ENCODE peak calls at places on chromosomes 3 and 15, in seven cellular contexts. C is breast epithelium, W is body of pancreas, X is heart right ventricle, V is cardiac muscle cell, J is fibroblast of lung, K is adrenal gland. D is an unnamed sample. For H3K9me3, the result is how much of the 10 kb centered on the place peaks cover.

GRCh38 chr3:123100192-123100776 is 33.5 kb downstream of the PDIA5 start:
- DNase-seq in C (no peak), W (no peak), X (no peak), V (no peak), J (no peak), K (no peak), D (no peak)

GRCh38 chr15:101651753-101652097 is 456 bp downstream of the TM2D3 start:
- DNase-seq in C (peak), W (peak), X (no peak), V (no peak), J (peak), K (peak), D (no peak)

GRCh38 chr3:119310052-119310451 is 15.9 kb downstream of the ARHGAP31 start:
- DNase-seq in C (no peak), W (no peak), X (no peak), V (peak), J (peak), K (no peak), D (no peak)

GRCh38 chr3:141913150-141913811 is 36.8 kb downstream of the ATP1B3 start:
- DNase-seq in C (no peak), W (no peak), X (no peak), V (peak), J (peak), K (peak), D (peak)

GRCh38 chr3:15796771-15797599 is 794 bp downstream of the ANKRD28 start:
- DNase-seq in C (no peak), W (peak), X (no peak), V (peak), J (peak), K (peak), D (no peak)

GRCh38 chr3:51401639-51402166 is 10.6 kb downstream of the RBM15B start:
- DNase-seq in C (no peak), W (no peak), X (no peak), V (no peak), J (no peak), K (no peak), D (no peak)

GRCh38 chr15:25717116-25717755 is 145.9 kb downstream of the ATP10A start:
- DNase-seq in C (no peak), W (no peak), X (no peak), V (peak), J (peak), K (no peak), D (no peak)

GRCh38 chr3:107752202-107752990 is 229.6 kb downstream of the BBX start:
- DNase-seq in C (no peak), W (peak), X (no peak), V (peak), J (peak), K (no peak), D (no peak)

GRCh38 chr3:188729422-188729821 is 442.3 kb upstream of the TPRG1 start:
- DNase-seq in C (no peak), W (no peak), X (no peak), V (no peak), J (no peak), K (no peak), D (no peak)

GRCh38 chr3:68958932-68959331 is 26.6 kb upstream of the TAFA4 start:
- DNase-seq in C (no peak), W (no peak), X (no peak), V (no peak), J (no peak), K (no peak), D (no peak)

GRCh38 chr3:49283997-49284396 is 7.0 kb upstream of the C3orf62 start:
- DNase-seq in C (no peak), W (no peak), X (no peak), V (no peak), J (no peak), K (no peak), D (no peak)

GRCh38 chr3:45751537-45752242 is 44.6 kb downstream of the SLC6A20 start:
- DNase-seq in C (no peak), W (no peak), X (no peak), V (no peak), J (no peak), K (no peak), D (no peak)

GRCh38 chr3:17761563-17761962 is 19.1 kb upstream of the TBC1D5 start:
- DNase-seq in C (no peak), W (no peak), X (no peak), V (no peak), J (no peak), K (no peak), D (no peak)

GRCh38 chr3:37768107-37768809 is 93.4 kb upstream of the CTDSPL start:
- DNase-seq in C (no peak), W (peak), X (no peak), V (peak), J (no peak), K (no peak), D (no peak)

GRCh38 chr3:127064391-127065137 is 81.6 kb downstream of the PLXNA1 start:
- DNase-seq in C (no peak), W (no peak), X (no peak), V (peak), J (peak), K (no peak), D (no peak)

GRCh38 chr3:114668099-114668498 is 374.3 kb downstream of the TIGIT start:
- DNase-seq in C (no peak), W (no peak), X (no peak), V (no peak), J (no peak), K (no peak), D (no peak)

GRCh38 chr3:141782386-141782932 is 19.3 kb downstream of the GRK7 start:
- DNase-seq in C (no peak), W (no peak), X (no peak), V (peak), J (no peak), K (no peak), D (no peak)

GRCh38 chr15:66291816-66292215 is 1.6 kb upstream of the DIS3L start:
- DNase-seq in C (no peak), W (no peak), X (no peak), V (no peak), J (no peak), K (no peak), D (no peak)

GRCh38 chr3:119627461-119627860 is 29.8 kb downstream of the PLA1A start:
- DNase-seq in C (no peak), W (no peak), X (no peak), V (peak), J (no peak), K (no peak), D (no peak)

GRCh38 chr3:71905426-71905825 is 120.5 kb upstream of the PROK2 start:
- DNase-seq in C (no peak), W (no peak), X (no peak), V (no peak), J (no peak), K (no peak), D (no peak)

GRCh38 chr3:184110316-184110725 is 13.5 kb downstream of the HTR3E start:
- DNase-seq in C (no peak), W (peak), X (no peak), V (peak), J (peak), K (peak), D (no peak)

GRCh38 chr3:80190051-80190450 is 422.3 kb upstream of the ROBO1 start:
- DNase-seq in C (no peak), W (no peak), X (no peak), V (peak), J (peak), K (peak), D (no peak)

GRCh38 chr3:188108703-188109412 is 45.1 kb upstream of the LPP start:
- DNase-seq in C (no peak), W (no peak), X (no peak), V (no peak), J (no peak), K (no peak), D (no peak)

GRCh38 chr3:98730338-98730737 is 32.8 kb upstream of the ST3GAL6 start:
- DNase-seq in C (no peak), W (no peak), X (no peak), V (no peak), J (peak), K (no peak), D (no peak)

GRCh38 chr15:100099976-100100375 is 241.8 kb downstream of the ADAMTS17 start:
- DNase-seq in C (no peak), W (no peak), X (no peak), V (no peak), J (no peak), K (no peak), D (no peak)

DNA sequence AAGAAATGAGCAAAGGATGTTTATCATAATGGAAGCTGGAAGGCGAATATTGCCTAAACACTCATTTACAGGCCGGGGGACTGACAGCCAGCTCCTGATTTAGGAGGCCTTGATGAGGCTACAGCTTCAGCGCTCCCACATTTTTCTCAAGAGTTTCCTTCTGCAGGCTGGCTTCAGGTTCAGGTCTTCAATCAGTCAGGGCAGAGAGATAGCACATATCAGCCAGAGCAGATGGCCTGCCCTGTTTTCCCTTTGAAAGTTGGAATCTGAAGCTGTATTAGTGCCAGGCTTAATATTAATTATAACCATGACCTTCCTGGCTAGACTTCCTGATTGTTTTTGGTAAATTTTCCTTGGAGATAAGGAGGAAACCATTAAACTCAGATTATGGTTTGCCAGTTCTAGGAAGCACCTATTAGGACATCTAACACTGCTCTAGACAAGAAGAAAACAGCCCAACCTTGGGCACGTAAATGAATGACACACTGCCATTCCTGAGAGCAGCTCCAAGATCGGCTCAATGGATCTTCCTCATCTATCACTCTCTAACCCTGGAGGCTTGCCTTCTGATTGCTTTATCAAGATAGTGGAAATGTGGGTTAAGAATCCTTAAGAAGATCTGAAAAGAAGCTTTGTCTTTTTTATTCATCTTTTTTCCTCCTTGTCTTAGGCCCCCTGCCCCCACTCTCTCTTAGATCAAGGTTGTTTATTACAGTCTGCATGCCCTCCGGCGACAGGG is 219.1 kb downstream of the SV2B start:
- DNase-seq in C (no peak), W (no peak), X (no peak), V (no peak), J (no peak), K (no peak), D (no peak)
- TF ChIP-seq CTCF in C (no peak), W (no peak), X (no peak), V (no peak), J (no peak), K (no peak), D (no peak)

GRCh38 chr3:76585794-76586392 is 454.0 kb upstream of the ROBO2 start:
- DNase-seq in C (no peak), W (no peak), X (no peak), V (peak), J (peak), K (no peak), D (no peak)

GRCh38 chr3:76582632-76583378 is 457.1 kb upstream of the ROBO2 start:
- DNase-seq in C (no peak), W (no peak), X (no peak), V (no peak), J (no peak), K (no peak), D (no peak)

GRCh38 chr3:76582098-76582497 is 457.8 kb upstream of the ROBO2 start:
- DNase-seq in C (no peak), W (no peak), X (no peak), V (no peak), J (no peak), K (no peak), D (no peak)

DNA sequence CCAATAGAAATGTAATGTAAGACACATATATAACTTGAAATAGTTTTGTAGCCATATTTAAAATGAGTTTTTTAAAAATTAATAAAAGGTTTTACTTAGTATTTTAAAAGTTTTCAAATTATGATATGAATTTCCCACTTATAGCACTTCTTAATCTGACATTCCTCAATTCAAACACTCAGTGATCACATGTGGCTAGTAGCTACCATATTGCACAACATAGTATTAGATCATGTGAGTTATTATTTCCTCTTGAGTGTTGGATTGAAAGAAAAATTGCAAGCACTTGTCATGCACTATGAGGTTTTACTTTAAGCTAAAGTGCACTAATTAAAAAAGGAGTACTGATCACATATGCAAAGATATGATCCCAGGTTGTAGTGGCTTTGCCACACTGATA is 453.4 kb upstream of the ROBO2 start:
- DNase-seq in C (no peak), W (no peak), X (no peak), V (no peak), J (no peak), K (no peak), D (no peak)
- H3K9me3 ChIP-seq in C (under half), W (under half), X (under half), V (under half), J (under half), K (under half), D (under half)

DNA sequence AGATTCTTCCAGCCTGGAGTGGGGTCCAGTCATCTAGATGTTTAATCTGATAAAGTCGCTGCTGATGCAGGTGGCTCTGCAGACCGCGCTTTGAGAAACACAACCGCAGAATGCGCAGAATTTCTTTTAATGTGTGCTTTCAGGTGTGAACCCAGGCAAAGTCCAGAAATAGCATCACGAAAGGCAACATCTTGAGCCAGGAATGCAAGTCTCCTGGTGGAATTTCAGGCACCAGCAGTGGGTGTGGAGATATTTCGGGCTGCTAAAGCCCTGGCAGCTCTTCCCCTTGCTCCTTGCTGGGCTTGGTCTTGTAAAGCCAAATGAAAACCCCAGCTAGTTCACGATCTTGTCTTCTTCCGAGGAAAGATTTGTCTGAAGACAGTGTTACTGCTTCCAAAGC is 67.3 kb upstream of the SLC25A26 start:
- DNase-seq in C (no peak), W (no peak), X (no peak), V (no peak), J (peak), K (no peak), D (no peak)
- H3K27ac ChIP-seq in C (peak), W (no peak), X (peak), V (peak), J (no peak), K (peak), D (no peak)

DNA sequence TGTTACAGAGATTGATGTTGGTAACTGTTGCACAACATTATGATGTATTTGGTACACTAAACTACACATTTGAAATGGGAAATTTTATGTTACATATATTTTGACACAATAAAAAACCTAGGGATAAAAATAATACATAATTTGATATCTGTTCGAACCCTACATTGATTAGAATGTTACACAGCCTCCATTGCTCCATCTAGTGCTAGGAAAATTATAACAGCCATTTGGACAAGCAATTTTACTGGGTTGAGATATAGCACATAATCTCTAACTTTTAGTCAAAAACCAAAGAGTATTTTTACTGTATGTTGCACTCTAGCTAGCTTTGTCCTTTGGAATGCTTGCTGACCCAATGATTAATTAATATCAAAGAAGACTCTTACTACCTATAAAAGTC is 108.1 kb downstream of the LSAMP start:
- DNase-seq in C (no peak), W (no peak), X (no peak), V (no peak), J (no peak), K (no peak), D (no peak)
- TF ChIP-seq CTCF in C (no peak), W (no peak), X (no peak), V (peak), J (no peak), K (no peak), D (no peak)

GRCh38 chr15:90873998-90874605 is 5.7 kb downstream of the FURIN start:
- DNase-seq in C (no peak), W (peak), X (no peak), V (no peak), J (peak), K (no peak), D (no peak)
- H3K9me3 ChIP-seq in C (under half), W (under half), X (under half), V (under half), J (under half), K (under half), D (under half)

GRCh38 chr15:42582569-42583235 is 7.3 kb downstream of the STARD9 start:
- DNase-seq in C (no peak), W (no peak), X (no peak), V (no peak), J (no peak), K (no peak), D (no peak)
- H3K27ac ChIP-seq in C (no peak), W (no peak), X (peak), V (no peak), J (no peak), K (no peak), D (no peak)

DNA sequence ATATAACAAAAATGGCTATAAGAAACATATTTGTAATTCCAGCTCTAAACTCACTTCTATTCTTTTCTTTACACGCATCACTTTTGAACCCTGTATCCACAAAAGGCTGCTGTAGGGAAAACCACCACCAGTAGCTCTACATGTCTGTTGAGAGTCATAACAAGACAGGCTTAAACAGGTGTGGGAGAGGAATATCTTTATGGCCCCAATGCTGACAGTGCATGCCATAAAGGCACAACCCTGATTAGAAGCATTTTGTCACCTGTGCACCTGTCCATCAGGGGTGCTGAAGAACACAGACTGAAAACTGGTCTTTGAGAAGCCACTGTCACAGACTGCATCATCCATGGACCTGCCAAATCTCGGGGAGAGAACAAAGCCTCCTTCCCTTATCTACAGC is 11.5 kb upstream of the CSPG5 start:
- DNase-seq in C (no peak), W (no peak), X (no peak), V (no peak), J (no peak), K (no peak), D (no peak)
- TF ChIP-seq CTCF in C (no peak), W (no peak), X (no peak), V (no peak), J (no peak), K (no peak), D (no peak)

GRCh38 chr3:139827833-139828232 is 107.2 kb upstream of the CLSTN2 start:
- DNase-seq in C (no peak), W (no peak), X (no peak), V (no peak), J (peak), K (no peak), D (no peak)
- H3K9me3 ChIP-seq in C (under half), W (under half), X (under half), V (under half), J (under half), K (under half), D (under half)

D was measured in CD4-positive, alpha-beta T cell.